ENCODE peak calls at places on chromosomes 6 and 20, in eight cellular contexts. U, H, W, K, M, F, D and Y are unnamed samples.

GRCh38 chr20:11091496-11091895 is 417.7 kb upstream of the JAG1 start:
- DNase-seq in U (no peak), H (no peak), W (no peak), K (no peak), M (no peak), F (no peak), D (no peak), Y (no peak)

GRCh38 chr20:44176833-44177533 is 10.0 kb downstream of the JPH2 start:
- DNase-seq in U (no peak), H (no peak), W (no peak), K (no peak), M (no peak), F (no peak), D (no peak), Y (no peak)

GRCh38 chr6:145729887-145730286 is 5.4 kb downstream of the EPM2A start:
- DNase-seq in U (no peak), H (no peak), W (no peak), K (no peak), M (no peak), F (no peak), D (peak), Y (no peak)

GRCh38 chr6:102039450-102039849 is 645.9 kb downstream of the GRIK2 start:
- DNase-seq in U (no peak), H (no peak), W (no peak), K (no peak), M (no peak), F (no peak), D (no peak), Y (no peak)

GRCh38 chr6:44117397-44118128 is 9.7 kb downstream of the MRPL14 start:
- DNase-seq in U (no peak), H (no peak), W (no peak), K (no peak), M (no peak), F (no peak), D (no peak), Y (no peak)

GRCh38 chr6:29653452-29654038 is 3.3 kb upstream of the MOG start:
- DNase-seq in U (no peak), H (no peak), W (no peak), K (no peak), M (peak), F (peak), D (no peak), Y (no peak)

GRCh38 chr20:36854343-36855240 is 21.3 kb upstream of the TLDC2 start:
- DNase-seq in U (no peak), H (no peak), W (no peak), K (no peak), M (no peak), F (no peak), D (no peak), Y (no peak)

GRCh38 chr6:37381579-37381978 is 27.8 kb downstream of the RNF8 start:
- DNase-seq in U (no peak), H (peak), W (no peak), K (no peak), M (peak), F (peak), D (peak), Y (no peak)

GRCh38 chr6:137631323-137631722 is 137.1 kb upstream of the OLIG3 start:
- DNase-seq in U (no peak), H (peak), W (no peak), K (no peak), M (no peak), F (no peak), D (no peak), Y (no peak)

GRCh38 chr20:61842011-61842410 is 223.7 kb downstream of the TAF4 start:
- DNase-seq in U (no peak), H (no peak), W (no peak), K (no peak), M (no peak), F (no peak), D (no peak), Y (no peak)

GRCh38 chr6:16286151-16286522 is 47.8 kb downstream of the GMPR start:
- DNase-seq in U (peak), H (peak), W (no peak), K (no peak), M (no peak), F (no peak), D (no peak), Y (peak)

GRCh38 chr20:32559753-32560380 is 25.3 kb downstream of the NOL4L start:
- DNase-seq in U (peak), H (no peak), W (no peak), K (no peak), M (no peak), F (no peak), D (no peak), Y (no peak)

GRCh38 chr6:70131528-70131927 is 171.4 kb downstream of the COL9A1 start:
- DNase-seq in U (no peak), H (no peak), W (no peak), K (no peak), M (no peak), F (no peak), D (no peak), Y (no peak)

GRCh38 chr6:54598787-54599309 is 247.7 kb upstream of the FAM83B start:
- DNase-seq in U (no peak), H (no peak), W (no peak), K (no peak), M (no peak), F (no peak), D (no peak), Y (no peak)

GRCh38 chr6:142683688-142684087 is 261.3 kb downstream of the HIVEP2 start:
- DNase-seq in U (no peak), H (no peak), W (no peak), K (no peak), M (no peak), F (no peak), D (no peak), Y (peak)

GRCh38 chr6:84411060-84411629 is 183.7 kb upstream of the CEP162 start:
- DNase-seq in U (no peak), H (no peak), W (no peak), K (no peak), M (no peak), F (no peak), D (no peak), Y (no peak)

GRCh38 chr6:73702444-73702843 is 6.4 kb downstream of the CD109 start:
- DNase-seq in U (no peak), H (no peak), W (no peak), K (no peak), M (no peak), F (no peak), D (no peak), Y (no peak)

GRCh38 chr6:166910601-166911000 is 45.7 kb downstream of the RNASET2 start:
- DNase-seq in U (no peak), H (peak), W (no peak), K (no peak), M (no peak), F (no peak), D (no peak), Y (no peak)

GRCh38 chr20:47733892-47734291 is 51.4 kb downstream of the SULF2 start:
- DNase-seq in U (no peak), H (no peak), W (no peak), K (no peak), M (no peak), F (no peak), D (no peak), Y (no peak)

GRCh38 chr6:28769626-28770402 is 154.0 kb downstream of the TRIM27 start:
- DNase-seq in U (no peak), H (peak), W (no peak), K (no peak), M (no peak), F (no peak), D (no peak), Y (no peak)

GRCh38 chr20:50624351-50625016 is 66.9 kb downstream of the RIPOR3 start:
- DNase-seq in U (no peak), H (peak), W (no peak), K (no peak), M (no peak), F (peak), D (no peak), Y (no peak)

GRCh38 chr20:38566199-38566598 is 14.8 kb upstream of the ADIG start:
- DNase-seq in U (no peak), H (no peak), W (no peak), K (no peak), M (no peak), F (no peak), D (no peak), Y (no peak)

GRCh38 chr6:15327271-15327670 is 81.4 kb downstream of the JARID2 start:
- DNase-seq in U (no peak), H (no peak), W (no peak), K (no peak), M (no peak), F (no peak), D (no peak), Y (no peak)